ENCODE peak calls at places on chromosomes 1 and 21, in eight cellular contexts. J, K, C, X, Y, Z, R and W are unnamed samples.

GRCh38 chr1:231507476-231508355 is 20.8 kb upstream of the TSNAX start:
- DNase-seq in J (no peak), K (no peak), C (no peak), X (no peak), Y (no peak), Z (no peak), R (no peak), W (no peak)

GRCh38 chr1:168217664-168218063 is 8.1 kb upstream of the SFT2D2 start:
- DNase-seq in J (no peak), K (no peak), C (no peak), X (no peak), Y (no peak), Z (no peak), R (no peak), W (no peak)

GRCh38 chr21:25461730-25462129 is 145.6 kb downstream of the MRPL39 start:
- DNase-seq in J (no peak), K (no peak), C (no peak), X (peak), Y (no peak), Z (no peak), R (no peak), W (no peak)

GRCh38 chr1:243623831-243624230 is 226.2 kb downstream of the AKT3 start:
- DNase-seq in J (no peak), K (no peak), C (no peak), X (peak), Y (peak), Z (peak), R (no peak), W (no peak)

GRCh38 chr21:39650801-39651200 is 38.1 kb downstream of the B3GALT5 start:
- DNase-seq in J (no peak), K (no peak), C (no peak), X (no peak), Y (no peak), Z (no peak), R (no peak), W (no peak)

GRCh38 chr1:168084396-168085231 is 52.1 kb downstream of the GPR161 start:
- DNase-seq in J (no peak), K (peak), C (peak), X (peak), Y (peak), Z (peak), R (peak), W (peak)

GRCh38 chr21:41433566-41433965 is 7.5 kb downstream of the MX1 start:
- DNase-seq in J (no peak), K (no peak), C (no peak), X (no peak), Y (no peak), Z (no peak), R (no peak), W (no peak)

GRCh38 chr21:45292399-45293213 is 4.9 kb upstream of the POFUT2 start:
- DNase-seq in J (peak), K (peak), C (peak), X (peak), Y (peak), Z (peak), R (peak), W (peak)

GRCh38 chr1:20250346-20250989 is 40.2 kb upstream of the VWA5B1 start:
- DNase-seq in J (peak), K (peak), C (no peak), X (no peak), Y (peak), Z (peak), R (no peak), W (no peak)

GRCh38 chr1:203325004-203325417 is 19.7 kb downstream of the BTG2 start:
- DNase-seq in J (no peak), K (no peak), C (no peak), X (no peak), Y (no peak), Z (no peak), R (peak), W (peak)

GRCh38 chr21:38955495-38955894 is 149.8 kb downstream of the ETS2 start:
- DNase-seq in J (no peak), K (peak), C (no peak), X (no peak), Y (peak), Z (peak), R (no peak), W (no peak)

GRCh38 chr1:27341525-27342252 is at the start of gene SYTL1:
- DNase-seq in J (peak), K (peak), C (peak), X (no peak), Y (peak), Z (peak), R (peak), W (peak)

GRCh38 chr1:45348966-45349677 is 8.9 kb upstream of the MUTYH start:
- DNase-seq in J (no peak), K (no peak), C (no peak), X (no peak), Y (no peak), Z (peak), R (peak), W (no peak)
- H3K4me3 ChIP-seq in J (no peak), K (no peak), C (no peak), X (no peak), Y (no peak), Z (no peak), R (no peak), W (no peak)

GRCh38 chr1:65362545-65362944 is 53.2 kb downstream of the DNAJC6 start:
- DNase-seq in J (no peak), K (no peak), C (no peak), X (no peak), Y (no peak), Z (no peak), R (no peak), W (no peak)

GRCh38 chr1:65368403-65368802 is 52.1 kb upstream of the LEPR start:
- DNase-seq in J (no peak), K (no peak), C (no peak), X (no peak), Y (no peak), Z (no peak), R (no peak), W (no peak)

GRCh38 chr1:65360654-65361053 is 51.3 kb downstream of the DNAJC6 start:
- DNase-seq in J (no peak), K (no peak), C (no peak), X (no peak), Y (no peak), Z (no peak), R (no peak), W (no peak)

GRCh38 chr1:65359888-65360287 is 50.5 kb downstream of the DNAJC6 start:
- DNase-seq in J (peak), K (no peak), C (no peak), X (no peak), Y (no peak), Z (no peak), R (no peak), W (no peak)

GRCh38 chr1:65363484-65363883 is 54.1 kb downstream of the DNAJC6 start:
- DNase-seq in J (no peak), K (no peak), C (no peak), X (no peak), Y (no peak), Z (no peak), R (no peak), W (no peak)
- H3K27ac ChIP-seq in J (no peak), K (no peak), C (no peak), X (no peak), Y (no peak), Z (no peak), R (no peak), W (no peak)

DNA sequence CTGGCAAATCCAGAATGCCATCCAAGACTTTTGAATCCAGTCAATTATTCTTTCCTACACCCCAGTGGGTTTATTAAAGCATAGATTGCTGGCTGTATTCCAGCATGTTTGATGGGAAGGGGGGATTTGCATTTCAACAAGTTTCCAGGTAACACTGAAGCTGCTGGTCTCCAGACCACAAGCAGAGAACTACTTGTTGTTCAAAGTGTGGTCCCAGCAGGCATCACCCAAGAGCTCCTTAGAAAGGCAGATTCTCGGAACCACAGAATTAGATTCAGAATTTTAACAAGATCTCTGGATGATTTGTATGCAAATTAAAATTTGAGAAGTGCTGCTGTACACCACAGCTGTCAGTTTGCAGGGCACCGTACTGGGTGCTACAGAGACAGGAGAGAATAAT is 216.3 kb upstream of the FAM78B start:
- DNase-seq in J (no peak), K (no peak), C (no peak), X (no peak), Y (no peak), Z (no peak), R (no peak), W (no peak)
- H2AFZ ChIP-seq in J (no peak), K (no peak), C (no peak), X (no peak), Y (no peak), Z (no peak), R (no peak), W (no peak)

GRCh38 chr1:152397474-152397873 is 16.6 kb downstream of the CRNN start:
- DNase-seq in J (no peak), K (no peak), C (no peak), X (no peak), Y (no peak), Z (peak), R (no peak), W (no peak)
- H3K4me3 ChIP-seq in J (no peak), K (no peak), C (no peak), X (no peak), Y (no peak), Z (no peak), R (no peak), W (no peak)